ENCODE peak calls at places on chromosomes 11 and 22, in nine cellular contexts. One of them, this sample, is unnamed. For H3K4me1 and H3K27me3, the result is how much of the 10 kb centered on the place peaks cover.

GRCh38 chr11:73257342-73258103 is 14.6 kb upstream of the P2RY6 start:
- DNase-seq in Karpas-422: no peak
- DNase-seq in left ventricle myocardium inferior: no peak
- DNase-seq in thyroid gland: peak
- DNase-seq in A673: no peak
- DNase-seq in HAP-1: no peak
- DNase-seq in SJSA1: peak
- DNase-seq in CD4-positive, alpha-beta memory T cell: no peak
- DNase-seq in heart right ventricle: no peak
- DNase-seq in this sample: no peak

GRCh38 chr22:23278883-23279675 is 98.8 kb downstream of the BCR start:
- DNase-seq in Karpas-422: no peak
- DNase-seq in left ventricle myocardium inferior: no peak
- DNase-seq in thyroid gland: peak
- DNase-seq in A673: no peak
- DNase-seq in HAP-1: no peak
- DNase-seq in SJSA1: no peak
- DNase-seq in CD4-positive, alpha-beta memory T cell: peak
- DNase-seq in heart right ventricle: peak
- DNase-seq in this sample: no peak

GRCh38 chr22:32499666-32500065 is 25.1 kb downstream of the FBXO7 start:
- DNase-seq in Karpas-422: no peak
- DNase-seq in left ventricle myocardium inferior: no peak
- DNase-seq in thyroid gland: no peak
- DNase-seq in A673: no peak
- DNase-seq in HAP-1: no peak
- DNase-seq in SJSA1: no peak
- DNase-seq in CD4-positive, alpha-beta memory T cell: no peak
- DNase-seq in heart right ventricle: no peak
- DNase-seq in this sample: no peak

GRCh38 chr11:86039094-86039493 is 29.8 kb downstream of the PICALM start:
- DNase-seq in Karpas-422: no peak
- DNase-seq in left ventricle myocardium inferior: no peak
- DNase-seq in thyroid gland: no peak
- DNase-seq in A673: no peak
- DNase-seq in HAP-1: no peak
- DNase-seq in SJSA1: no peak
- DNase-seq in CD4-positive, alpha-beta memory T cell: no peak
- DNase-seq in heart right ventricle: no peak
- DNase-seq in this sample: no peak

GRCh38 chr11:129766858-129767604 is 48.6 kb upstream of the TMEM45B start:
- DNase-seq in Karpas-422: peak
- DNase-seq in left ventricle myocardium inferior: no peak
- DNase-seq in thyroid gland: peak
- DNase-seq in A673: peak
- DNase-seq in HAP-1: peak
- DNase-seq in SJSA1: no peak
- DNase-seq in CD4-positive, alpha-beta memory T cell: peak
- DNase-seq in heart right ventricle: no peak
- DNase-seq in this sample: peak

GRCh38 chr11:64250875-64251721 is at the start of gene PLCB3:
- DNase-seq in Karpas-422: peak
- DNase-seq in left ventricle myocardium inferior: peak
- DNase-seq in thyroid gland: peak
- DNase-seq in A673: peak
- DNase-seq in HAP-1: peak
- DNase-seq in SJSA1: no peak
- DNase-seq in CD4-positive, alpha-beta memory T cell: peak
- DNase-seq in heart right ventricle: peak
- DNase-seq in this sample: no peak

GRCh38 chr11:117841582-117842031 is 17.1 kb upstream of the FXYD2 start:
- DNase-seq in Karpas-422: no peak
- DNase-seq in left ventricle myocardium inferior: no peak
- DNase-seq in thyroid gland: no peak
- DNase-seq in A673: no peak
- DNase-seq in HAP-1: no peak
- DNase-seq in SJSA1: no peak
- DNase-seq in CD4-positive, alpha-beta memory T cell: no peak
- DNase-seq in heart right ventricle: no peak
- DNase-seq in this sample: no peak

GRCh38 chr11:45022294-45023064 is 71.8 kb upstream of the TP53I11 start:
- DNase-seq in Karpas-422: no peak
- DNase-seq in left ventricle myocardium inferior: no peak
- DNase-seq in thyroid gland: no peak
- DNase-seq in A673: no peak
- DNase-seq in HAP-1: no peak
- DNase-seq in SJSA1: no peak
- DNase-seq in CD4-positive, alpha-beta memory T cell: no peak
- DNase-seq in heart right ventricle: no peak
- DNase-seq in this sample: no peak

GRCh38 chr11:76523147-76523546 is 78.3 kb downstream of the EMSY start:
- DNase-seq in Karpas-422: no peak
- DNase-seq in left ventricle myocardium inferior: no peak
- DNase-seq in thyroid gland: no peak
- DNase-seq in A673: no peak
- DNase-seq in HAP-1: peak
- DNase-seq in SJSA1: no peak
- DNase-seq in CD4-positive, alpha-beta memory T cell: no peak
- DNase-seq in heart right ventricle: no peak
- DNase-seq in this sample: no peak

GRCh38 chr22:22556995-22557925 is 1.8 kb downstream of the PRAME start:
- DNase-seq in Karpas-422: no peak
- DNase-seq in left ventricle myocardium inferior: no peak
- DNase-seq in thyroid gland: no peak
- DNase-seq in A673: peak
- DNase-seq in HAP-1: no peak
- DNase-seq in SJSA1: no peak
- DNase-seq in CD4-positive, alpha-beta memory T cell: no peak
- DNase-seq in heart right ventricle: no peak
- DNase-seq in this sample: no peak

GRCh38 chr11:45896392-45897068 is 10.5 kb downstream of the FREY1 start:
- DNase-seq in Karpas-422: no peak
- DNase-seq in left ventricle myocardium inferior: no peak
- DNase-seq in thyroid gland: no peak
- DNase-seq in A673: peak
- DNase-seq in HAP-1: no peak
- DNase-seq in SJSA1: no peak
- DNase-seq in CD4-positive, alpha-beta memory T cell: no peak
- DNase-seq in heart right ventricle: no peak
- DNase-seq in this sample: no peak

GRCh38 chr11:31480930-31481329 is 28.5 kb downstream of the IMMP1L start:
- DNase-seq in Karpas-422: no peak
- DNase-seq in left ventricle myocardium inferior: no peak
- DNase-seq in thyroid gland: no peak
- DNase-seq in A673: peak
- DNase-seq in HAP-1: peak
- DNase-seq in SJSA1: no peak
- DNase-seq in CD4-positive, alpha-beta memory T cell: no peak
- DNase-seq in heart right ventricle: no peak
- DNase-seq in this sample: no peak

GRCh38 chr22:45273452-45274075 is 11.2 kb upstream of the UPK3A start:
- DNase-seq in Karpas-422: no peak
- DNase-seq in left ventricle myocardium inferior: no peak
- DNase-seq in thyroid gland: no peak
- DNase-seq in A673: no peak
- DNase-seq in HAP-1: no peak
- DNase-seq in SJSA1: no peak
- DNase-seq in CD4-positive, alpha-beta memory T cell: no peak
- DNase-seq in heart right ventricle: no peak
- DNase-seq in this sample: no peak

GRCh38 chr11:16526947-16527346 is 170.6 kb upstream of the SOX6 start:
- DNase-seq in Karpas-422: no peak
- DNase-seq in left ventricle myocardium inferior: no peak
- DNase-seq in thyroid gland: no peak
- DNase-seq in A673: no peak
- DNase-seq in HAP-1: no peak
- DNase-seq in SJSA1: no peak
- DNase-seq in CD4-positive, alpha-beta memory T cell: no peak
- DNase-seq in heart right ventricle: no peak
- DNase-seq in this sample: no peak

GRCh38 chr11:116895053-116895757 is 57.8 kb upstream of the APOA1 start:
- DNase-seq in Karpas-422: no peak
- DNase-seq in left ventricle myocardium inferior: no peak
- DNase-seq in thyroid gland: no peak
- DNase-seq in A673: no peak
- DNase-seq in HAP-1: no peak
- DNase-seq in SJSA1: no peak
- DNase-seq in CD4-positive, alpha-beta memory T cell: no peak
- DNase-seq in heart right ventricle: no peak
- DNase-seq in this sample: no peak

GRCh38 chr11:47143322-47143721 is 33.4 kb downstream of the ARFGAP2 start:
- DNase-seq in Karpas-422: no peak
- DNase-seq in left ventricle myocardium inferior: peak
- DNase-seq in thyroid gland: no peak
- DNase-seq in A673: no peak
- DNase-seq in HAP-1: no peak
- DNase-seq in SJSA1: peak
- DNase-seq in CD4-positive, alpha-beta memory T cell: no peak
- DNase-seq in heart right ventricle: peak
- DNase-seq in this sample: no peak

GRCh38 chr11:59754494-59754858 is 700 bp upstream of the STX3 start:
- DNase-seq in Karpas-422: peak
- DNase-seq in left ventricle myocardium inferior: peak
- DNase-seq in thyroid gland: peak
- DNase-seq in A673: peak
- DNase-seq in HAP-1: no peak
- DNase-seq in SJSA1: no peak
- DNase-seq in CD4-positive, alpha-beta memory T cell: no peak
- DNase-seq in heart right ventricle: peak
- DNase-seq in this sample: peak

GRCh38 chr11:130528862-130529261 is 80.4 kb downstream of the ADAMTS15 start:
- DNase-seq in Karpas-422: no peak
- DNase-seq in left ventricle myocardium inferior: no peak
- DNase-seq in thyroid gland: peak
- DNase-seq in A673: no peak
- DNase-seq in HAP-1: no peak
- DNase-seq in SJSA1: no peak
- DNase-seq in CD4-positive, alpha-beta memory T cell: no peak
- DNase-seq in heart right ventricle: peak
- DNase-seq in this sample: no peak

GRCh38 chr11:78708388-78708787 is 133.7 kb upstream of the NARS2 start:
- DNase-seq in Karpas-422: no peak
- DNase-seq in left ventricle myocardium inferior: no peak
- DNase-seq in thyroid gland: no peak
- DNase-seq in A673: no peak
- DNase-seq in HAP-1: no peak
- DNase-seq in SJSA1: no peak
- DNase-seq in CD4-positive, alpha-beta memory T cell: no peak
- DNase-seq in heart right ventricle: no peak
- DNase-seq in this sample: no peak
- H3K4me1 ChIP-seq in Karpas-422: under half
- H3K4me1 ChIP-seq in left ventricle myocardium inferior: under half
- H3K4me1 ChIP-seq in thyroid gland: under half
- H3K4me1 ChIP-seq in A673: under half
- H3K4me1 ChIP-seq in HAP-1: under half
- H3K4me1 ChIP-seq in SJSA1: under half
- H3K4me1 ChIP-seq in CD4-positive, alpha-beta memory T cell: under half
- H3K4me1 ChIP-seq in heart right ventricle: under half
- H3K4me1 ChIP-seq in this sample: under half

DNA sequence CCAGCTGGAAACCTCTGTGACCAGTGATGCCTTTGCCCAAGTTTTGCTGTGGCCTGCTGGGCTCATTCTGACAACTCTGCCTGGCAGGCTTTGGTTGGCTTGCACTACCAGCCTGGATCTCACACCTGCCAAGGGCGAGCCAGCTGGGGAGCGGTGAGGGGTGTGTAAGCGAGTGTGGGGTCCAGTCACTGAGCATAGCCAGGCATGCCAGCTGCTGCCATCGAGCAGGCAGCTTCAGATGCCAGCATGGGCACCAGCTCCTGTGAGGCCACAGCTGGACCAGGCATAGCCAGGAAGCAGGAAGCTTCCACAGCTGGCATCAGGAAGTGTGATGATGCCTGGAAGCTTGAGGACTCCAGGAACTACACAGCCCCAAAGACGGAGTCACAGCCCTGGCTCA is 1674.6 kb downstream of the LRRC4C start:
- DNase-seq in Karpas-422: no peak
- DNase-seq in left ventricle myocardium inferior: no peak
- DNase-seq in thyroid gland: no peak
- DNase-seq in A673: no peak
- DNase-seq in HAP-1: no peak
- DNase-seq in SJSA1: no peak
- DNase-seq in CD4-positive, alpha-beta memory T cell: no peak
- DNase-seq in heart right ventricle: no peak
- DNase-seq in this sample: no peak
- H3K27me3 ChIP-seq in Karpas-422: under half
- H3K27me3 ChIP-seq in left ventricle myocardium inferior: under half
- H3K27me3 ChIP-seq in thyroid gland: under half
- H3K27me3 ChIP-seq in A673: under half
- H3K27me3 ChIP-seq in HAP-1: under half
- H3K27me3 ChIP-seq in SJSA1: under half
- H3K27me3 ChIP-seq in CD4-positive, alpha-beta memory T cell: under half
- H3K27me3 ChIP-seq in heart right ventricle: under half
- H3K27me3 ChIP-seq in this sample: under half

GRCh38 chr11:68652683-68653156 is 31.6 kb upstream of the GAL start:
- DNase-seq in Karpas-422: peak
- DNase-seq in left ventricle myocardium inferior: no peak
- DNase-seq in thyroid gland: no peak
- DNase-seq in A673: no peak
- DNase-seq in HAP-1: no peak
- DNase-seq in SJSA1: no peak
- DNase-seq in CD4-positive, alpha-beta memory T cell: no peak
- DNase-seq in heart right ventricle: no peak
- DNase-seq in this sample: no peak
- H3K4me1 ChIP-seq in Karpas-422: under half
- H3K4me1 ChIP-seq in left ventricle myocardium inferior: under half
- H3K4me1 ChIP-seq in thyroid gland: under half
- H3K4me1 ChIP-seq in A673: under half
- H3K4me1 ChIP-seq in HAP-1: under half
- H3K4me1 ChIP-seq in SJSA1: under half
- H3K4me1 ChIP-seq in CD4-positive, alpha-beta memory T cell: under half
- H3K4me1 ChIP-seq in heart right ventricle: under half
- H3K4me1 ChIP-seq in this sample: under half

DNA sequence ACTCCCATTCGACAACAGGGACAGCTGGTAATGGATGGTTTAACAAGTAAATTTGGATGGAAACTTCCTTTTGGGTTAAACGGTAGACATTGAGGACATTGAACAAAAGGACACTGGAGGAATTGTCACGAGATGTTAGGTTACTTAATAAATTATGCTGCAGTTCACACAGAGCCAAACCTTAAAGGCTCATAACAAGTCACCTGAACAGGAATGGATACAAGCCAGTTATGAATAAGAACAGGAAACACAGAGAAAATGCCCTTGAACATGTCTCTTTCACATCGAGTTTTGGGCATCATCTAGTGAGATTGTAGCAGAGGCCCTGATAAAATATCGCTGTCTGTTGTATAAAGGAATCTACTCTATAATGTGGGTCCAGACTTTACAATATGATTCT is 65.6 kb downstream of the CD44 start:
- DNase-seq in Karpas-422: no peak
- DNase-seq in left ventricle myocardium inferior: no peak
- DNase-seq in thyroid gland: no peak
- DNase-seq in A673: no peak
- DNase-seq in HAP-1: no peak
- DNase-seq in SJSA1: no peak
- DNase-seq in CD4-positive, alpha-beta memory T cell: no peak
- DNase-seq in heart right ventricle: no peak
- DNase-seq in this sample: no peak
- H3K27me3 ChIP-seq in Karpas-422: under half
- H3K27me3 ChIP-seq in left ventricle myocardium inferior: under half
- H3K27me3 ChIP-seq in thyroid gland: under half
- H3K27me3 ChIP-seq in A673: under half
- H3K27me3 ChIP-seq in HAP-1: under half
- H3K27me3 ChIP-seq in SJSA1: under half
- H3K27me3 ChIP-seq in CD4-positive, alpha-beta memory T cell: under half
- H3K27me3 ChIP-seq in heart right ventricle: under half
- H3K27me3 ChIP-seq in this sample: under half

This sample was measured in iPS DF 6.9.